ENCODE peak calls at places on chromosome 4, in six cellular contexts. One of them, this sample, is unnamed.
A peak's percentile ranks its signal among the peaks of the same experiment; 100 is the strongest.

GRCh38 chr4:100796333-100796732 is 278.5 kb upstream of the EMCN start:
- DNase-seq in GM23248: no peak
- DNase-seq in upper lobe of right lung: no peak
- DNase-seq in IMR-90: no peak
- DNase-seq in stomach: no peak
- DNase-seq in lower lobe of right lung: no peak
- DNase-seq in this sample: no peak

GRCh38 chr4:16322183-16322582 is 95.9 kb upstream of the TAPT1 start:
- DNase-seq in GM23248: no peak
- DNase-seq in upper lobe of right lung: no peak
- DNase-seq in IMR-90: no peak
- DNase-seq in stomach: no peak
- DNase-seq in lower lobe of right lung: no peak
- DNase-seq in this sample: no peak

GRCh38 chr4:82779032-82779431 is 19.6 kb downstream of the SCD5 start:
- DNase-seq in GM23248: no peak
- DNase-seq in upper lobe of right lung: no peak
- DNase-seq in IMR-90: no peak
- DNase-seq in stomach: no peak
- DNase-seq in lower lobe of right lung: no peak
- DNase-seq in this sample: no peak

GRCh38 chr4:84852081-84852480 is 114.4 kb downstream of the WDFY3 start:
- DNase-seq in GM23248: no peak
- DNase-seq in upper lobe of right lung: no peak
- DNase-seq in IMR-90: peak; percentile 43
- DNase-seq in stomach: no peak
- DNase-seq in lower lobe of right lung: no peak
- DNase-seq in this sample: no peak

GRCh38 chr4:88009871-88010270 is 2.4 kb downstream of the PKD2 start:
- DNase-seq in GM23248: peak; percentile 42
- DNase-seq in upper lobe of right lung: no peak
- DNase-seq in IMR-90: no peak
- DNase-seq in stomach: no peak
- DNase-seq in lower lobe of right lung: no peak
- DNase-seq in this sample: no peak

GRCh38 chr4:25925486-25926201 is 11.6 kb downstream of the SMIM20 start:
- DNase-seq in GM23248: peak; percentile 70
- DNase-seq in upper lobe of right lung: peak; percentile 72
- DNase-seq in IMR-90: peak; percentile 45
- DNase-seq in stomach: peak; percentile 42
- DNase-seq in lower lobe of right lung: peak; percentile 58
- DNase-seq in this sample: peak; percentile 38

GRCh38 chr4:74667944-74668343 is 126.4 kb downstream of the BTC start:
- DNase-seq in GM23248: no peak
- DNase-seq in upper lobe of right lung: no peak
- DNase-seq in IMR-90: no peak
- DNase-seq in stomach: no peak
- DNase-seq in lower lobe of right lung: no peak
- DNase-seq in this sample: no peak

GRCh38 chr4:127622621-127622922 is 10.2 kb upstream of the INTU start:
- DNase-seq in GM23248: no peak
- DNase-seq in upper lobe of right lung: no peak
- DNase-seq in IMR-90: no peak
- DNase-seq in stomach: no peak
- DNase-seq in lower lobe of right lung: no peak
- DNase-seq in this sample: no peak

GRCh38 chr4:116702949-116703348 is 382.4 kb downstream of the TRAM1L1 start:
- DNase-seq in GM23248: no peak
- DNase-seq in upper lobe of right lung: no peak
- DNase-seq in IMR-90: no peak
- DNase-seq in stomach: no peak
- DNase-seq in lower lobe of right lung: no peak
- DNase-seq in this sample: no peak

GRCh38 chr4:128355301-128355700 is 67.7 kb upstream of the PGRMC2 start:
- DNase-seq in GM23248: peak; percentile 40
- DNase-seq in upper lobe of right lung: no peak
- DNase-seq in IMR-90: no peak
- DNase-seq in stomach: no peak
- DNase-seq in lower lobe of right lung: no peak
- DNase-seq in this sample: no peak

GRCh38 chr4:26145212-26145611 is 175.6 kb upstream of the RBPJ start:
- DNase-seq in GM23248: no peak
- DNase-seq in upper lobe of right lung: no peak
- DNase-seq in IMR-90: no peak
- DNase-seq in stomach: no peak
- DNase-seq in lower lobe of right lung: no peak
- DNase-seq in this sample: no peak

GRCh38 chr4:89173336-89174090 is 62.2 kb downstream of the TIGD2 start:
- DNase-seq in GM23248: no peak
- DNase-seq in upper lobe of right lung: no peak
- DNase-seq in IMR-90: no peak
- DNase-seq in stomach: no peak
- DNase-seq in lower lobe of right lung: no peak
- DNase-seq in this sample: no peak

GRCh38 chr4:48322063-48322462 is 19.3 kb upstream of the SLAIN2 start:
- DNase-seq in GM23248: no peak
- DNase-seq in upper lobe of right lung: no peak
- DNase-seq in IMR-90: no peak
- DNase-seq in stomach: no peak
- DNase-seq in lower lobe of right lung: no peak
- DNase-seq in this sample: no peak

GRCh38 chr4:158159054-158159717 is 13.6 kb downstream of the GASK1B start:
- DNase-seq in GM23248: peak; percentile 77
- DNase-seq in upper lobe of right lung: no peak
- DNase-seq in IMR-90: peak; percentile 87
- DNase-seq in stomach: no peak
- DNase-seq in lower lobe of right lung: no peak
- DNase-seq in this sample: no peak

GRCh38 chr4:158161561-158162354 is 11.1 kb downstream of the GASK1B start:
- DNase-seq in GM23248: peak; percentile 88
- DNase-seq in upper lobe of right lung: no peak
- DNase-seq in IMR-90: peak; percentile 79
- DNase-seq in stomach: no peak
- DNase-seq in lower lobe of right lung: no peak
- DNase-seq in this sample: no peak

GRCh38 chr4:158157412-158157811 is 15.4 kb downstream of the GASK1B start:
- DNase-seq in GM23248: no peak
- DNase-seq in upper lobe of right lung: no peak
- DNase-seq in IMR-90: no peak
- DNase-seq in stomach: no peak
- DNase-seq in lower lobe of right lung: no peak
- DNase-seq in this sample: no peak

GRCh38 chr4:158162637-158163036 is 10.2 kb downstream of the GASK1B start:
- DNase-seq in GM23248: peak; percentile 24
- DNase-seq in upper lobe of right lung: no peak
- DNase-seq in IMR-90: peak; percentile 20
- DNase-seq in stomach: no peak
- DNase-seq in lower lobe of right lung: no peak
- DNase-seq in this sample: no peak

GRCh38 chr4:158159718-158160094 is 13.1 kb downstream of the GASK1B start:
- DNase-seq in GM23248: no peak
- DNase-seq in upper lobe of right lung: no peak
- DNase-seq in IMR-90: no peak
- DNase-seq in stomach: no peak
- DNase-seq in lower lobe of right lung: no peak
- DNase-seq in this sample: no peak
- H3K4me1 ChIP-seq in GM23248: peaks cover 28% of the 10 kb centered on the region
- H3K4me1 ChIP-seq in upper lobe of right lung: peaks cover 5% of the 10 kb centered on the region
- H3K4me1 ChIP-seq in IMR-90: peaks cover 5% of the 10 kb centered on the region
- H3K4me1 ChIP-seq in stomach: peaks cover 53% of the 10 kb centered on the region
- H3K4me1 ChIP-seq in lower lobe of right lung: peaks cover 7% of the 10 kb centered on the region
- H3K4me1 ChIP-seq in this sample: no peaks in the 10 kb centered on the region

GRCh38 chr4:139633661-139634060 is 32.0 kb upstream of the MGST2 start:
- DNase-seq in GM23248: peak; percentile 53
- DNase-seq in upper lobe of right lung: no peak
- DNase-seq in IMR-90: peak; percentile 20
- DNase-seq in stomach: peak; percentile 41
- DNase-seq in lower lobe of right lung: no peak
- DNase-seq in this sample: no peak
- H3K4me3 ChIP-seq in GM23248: no peak overlapping the region
- H3K4me3 ChIP-seq in upper lobe of right lung: peak overlapping the region; percentile 25
- H3K4me3 ChIP-seq in IMR-90: no peak overlapping the region
- H3K4me3 ChIP-seq in stomach: peak overlapping the region; percentile 34
- H3K4me3 ChIP-seq in lower lobe of right lung: peak overlapping the region; percentile 23
- H3K4me3 ChIP-seq in this sample: no peak overlapping the region

GRCh38 chr4:182746876-182747275 is 170.3 kb downstream of the DCTD start:
- DNase-seq in GM23248: no peak
- DNase-seq in upper lobe of right lung: no peak
- DNase-seq in IMR-90: no peak
- DNase-seq in stomach: no peak
- DNase-seq in lower lobe of right lung: no peak
- DNase-seq in this sample: no peak
- H3K36me3 ChIP-seq in GM23248: no peaks in the 10 kb centered on the region
- H3K36me3 ChIP-seq in upper lobe of right lung: no peaks in the 10 kb centered on the region
- H3K36me3 ChIP-seq in IMR-90: no peaks in the 10 kb centered on the region
- H3K36me3 ChIP-seq in stomach: no peaks in the 10 kb centered on the region
- H3K36me3 ChIP-seq in lower lobe of right lung: no peaks in the 10 kb centered on the region
- H3K36me3 ChIP-seq in this sample: no peaks in the 10 kb centered on the region

GRCh38 chr4:1720163-1720983 is 750 bp downstream of the TMEM129 start:
- DNase-seq in GM23248: peak; percentile 77
- DNase-seq in upper lobe of right lung: peak; percentile 84
- DNase-seq in IMR-90: peak; percentile 28
- DNase-seq in stomach: peak; percentile 58
- DNase-seq in lower lobe of right lung: peak; percentile 72
- DNase-seq in this sample: peak; percentile 39
- H3K4me1 ChIP-seq in GM23248: peaks cover 11% of the 10 kb centered on the region
- H3K4me1 ChIP-seq in upper lobe of right lung: peaks cover 21% of the 10 kb centered on the region
- H3K4me1 ChIP-seq in IMR-90: peaks cover 15% of the 10 kb centered on the region
- H3K4me1 ChIP-seq in stomach: peaks cover 73% of the 10 kb centered on the region
- H3K4me1 ChIP-seq in lower lobe of right lung: peaks cover 42% of the 10 kb centered on the region
- H3K4me1 ChIP-seq in this sample: peaks cover 49% of the 10 kb centered on the region

DNA sequence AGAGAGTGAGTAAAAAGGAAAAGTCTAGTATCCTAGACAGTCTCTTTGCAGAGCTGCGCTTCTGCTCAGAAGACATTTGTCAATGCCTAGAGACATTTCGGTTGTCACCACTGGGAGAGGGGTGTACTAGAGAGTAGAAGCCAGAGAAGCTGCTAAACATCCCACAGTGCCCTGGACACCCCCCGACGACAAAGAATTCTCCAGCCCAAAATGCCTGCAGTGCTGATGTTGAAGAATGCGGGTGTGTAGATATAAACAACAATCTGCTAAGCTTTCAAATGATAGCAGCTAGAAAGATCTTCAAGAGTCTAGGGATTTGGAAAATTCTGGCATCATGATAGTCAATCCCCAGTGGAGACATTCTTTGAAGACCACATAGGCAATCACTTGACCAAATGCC is 90.1 kb downstream of the PALLD start:
- DNase-seq in GM23248: no peak
- DNase-seq in upper lobe of right lung: no peak
- DNase-seq in IMR-90: no peak
- DNase-seq in stomach: no peak
- DNase-seq in lower lobe of right lung: no peak
- DNase-seq in this sample: no peak
- H3K4me3 ChIP-seq in GM23248: peak overlapping the region; percentile 38
- H3K4me3 ChIP-seq in upper lobe of right lung: no peak overlapping the region
- H3K4me3 ChIP-seq in IMR-90: no peak overlapping the region
- H3K4me3 ChIP-seq in stomach: no peak overlapping the region
- H3K4me3 ChIP-seq in lower lobe of right lung: no peak overlapping the region
- H3K4me3 ChIP-seq in this sample: no peak overlapping the region